ENCODE peak calls at places on chromosomes 6 and 20, in seven cellular contexts. J is GM12865; I is T1000; S is stimulated activated CD8-positive, alpha-beta memory T cell treated with anti-CD3 and anti-CD28 coated beads, Interleukin-12 subunit alpha, Interleukin-12 subunit beta, amount 100 ng/mL, for 1 hour; U is adipocyte; X is GM12878; G is M059J. B is an unnamed sample.
A peak's percentile ranks its signal among the peaks of the same experiment; 100 is the strongest.

GRCh38 chr20:45402946-45403345 is 5.1 kb upstream of the DBNDD2 start:
- DNase-seq in J (no peak), X (no peak), S (no peak), G (peak; percentile 66), I (no peak), U (peak; percentile 15), B (no peak)

GRCh38 chr6:30800876-30801275 is 56.5 kb upstream of the IER3 start:
- DNase-seq in J (no peak), U (peak; percentile 9), S (no peak), G (no peak), I (no peak), X (no peak), B (no peak)

GRCh38 chr6:112841553-112842337 is 494.6 kb downstream of the RFPL4B start:
- DNase-seq in U (no peak), G (no peak), S (no peak), I (no peak), J (peak; percentile 39), X (peak; percentile 9), B (peak; percentile 35)

GRCh38 chr6:23650676-23651075 is 475.3 kb upstream of the NRSN1 start:
- DNase-seq in I (no peak), X (no peak), J (no peak), G (no peak), U (no peak), S (no peak), B (no peak)

GRCh38 chr6:169960891-169961611 is 209.6 kb downstream of the ERMARD start:
- DNase-seq in I (no peak), U (no peak), G (no peak), J (no peak), X (no peak), S (no peak), B (no peak)

GRCh38 chr6:166515072-166515810 is 71.2 kb downstream of the RAMACL start:
- DNase-seq in G (peak; percentile 72), J (no peak), X (no peak), I (no peak), U (peak; percentile 80), S (peak; percentile 20), B (no peak)

GRCh38 chr20:910840-911770 is 5.0 kb downstream of the ANGPT4 start:
- DNase-seq in G (peak; percentile 62), X (no peak), S (no peak), U (peak; percentile 67), J (no peak), I (no peak), B (no peak)

GRCh38 chr20:41654884-41655283 is 36.7 kb upstream of the CHD6 start:
- DNase-seq in S (no peak), I (no peak), G (peak; percentile 20), J (no peak), U (peak; percentile 15), X (no peak), B (no peak)

GRCh38 chr20:31695849-31696804 is 26.5 kb downstream of the BCL2L1 start:
- DNase-seq in X (no peak), G (peak; percentile 99), U (no peak), J (no peak), I (no peak), S (no peak), B (no peak)

GRCh38 chr6:57432162-57432561 is 114.7 kb downstream of the PRIM2 start:
- DNase-seq in S (no peak), G (peak; percentile 46), X (no peak), U (peak; percentile 85), I (no peak), J (no peak), B (no peak)

GRCh38 chr6:17719323-17720041 is 12.8 kb upstream of the NUP153 start:
- DNase-seq in U (no peak), I (no peak), X (no peak), S (no peak), J (no peak), G (no peak), B (no peak)

GRCh38 chr20:2470051-2470431 is 548 bp downstream of the SNRPB start:
- DNase-seq in I (peak; percentile 29), S (peak; percentile 43), G (peak; percentile 72), X (peak; percentile 12), J (peak; percentile 81), U (peak; percentile 74), B (peak; percentile 38)

GRCh38 chr6:134398453-134398852 is 80.5 kb upstream of the SGK1 start:
- DNase-seq in U (no peak), I (no peak), G (peak; percentile 86), S (no peak), X (peak; percentile 53), J (peak; percentile 54), B (peak; percentile 33)

GRCh38 chr20:8076505-8077498 is 55.3 kb upstream of the PLCB1 start:
- DNase-seq in G (no peak), S (no peak), X (no peak), I (no peak), U (peak; percentile 39), J (no peak), B (no peak)

GRCh38 chr20:38110525-38111178 is 54.4 kb downstream of the TGM2 start:
- DNase-seq in J (no peak), S (no peak), I (no peak), G (no peak), X (no peak), U (no peak), B (no peak)

GRCh38 chr6:2899596-2899995 is 3.5 kb downstream of the SERPINB9 start:
- DNase-seq in J (peak; percentile 85), S (no peak), U (no peak), I (no peak), G (no peak), X (no peak), B (no peak)

GRCh38 chr6:159745081-159745480 is 16.8 kb upstream of the ACAT2 start:
- DNase-seq in I (no peak), G (no peak), U (no peak), S (no peak), J (no peak), X (no peak), B (no peak)

GRCh38 chr6:53915292-53915691 is 120.5 kb downstream of the LRRC1 start:
- DNase-seq in J (no peak), X (no peak), S (no peak), U (no peak), I (no peak), G (no peak), B (no peak)

GRCh38 chr20:59825944-59826759 is 107.3 kb downstream of the SYCP2 start:
- DNase-seq in J (no peak), I (no peak), X (no peak), G (no peak), S (no peak), U (no peak), B (no peak)

GRCh38 chr6:2450546-2450945 is 205.1 kb upstream of the GMDS start:
- DNase-seq in S (no peak), J (no peak), X (no peak), U (no peak), G (peak; percentile 36), I (no peak), B (no peak)

GRCh38 chr6:17015551-17016381 is 86.1 kb upstream of the STMND1 start:
- DNase-seq in I (peak; percentile 88), G (no peak), X (no peak), S (peak; percentile 13), J (no peak), U (no peak), B (no peak)

GRCh38 chr20:16222859-16223411 is 350.3 kb downstream of the KIF16B start:
- DNase-seq in S (no peak), J (peak; percentile 18), I (no peak), U (no peak), X (no peak), G (peak; percentile 79), B (no peak)

GRCh38 chr6:102799051-102799450 is 1405.5 kb downstream of the GRIK2 start:
- DNase-seq in I (no peak), G (no peak), X (no peak), S (no peak), U (no peak), J (no peak), B (no peak)

GRCh38 chr6:40931927-40932326 is 107.1 kb downstream of the UNC5CL start:
- DNase-seq in I (no peak), J (no peak), S (no peak), X (no peak), U (no peak), G (peak; percentile 78), B (no peak)

GRCh38 chr20:50762045-50762422 is 30.7 kb downstream of the PARD6B start:
- DNase-seq in I (no peak), G (peak; percentile 76), S (no peak), X (no peak), J (no peak), U (no peak), B (no peak)

GRCh38 chr6:154960299-154960796 is 34.8 kb upstream of the TIAM2 start:
- DNase-seq in G (no peak), S (no peak), U (no peak), I (no peak), J (no peak), X (no peak), B (no peak)

GRCh38 chr6:108874470-108875160 is 26.4 kb downstream of the ARMC2 start:
- DNase-seq in X (peak; percentile 51), U (peak; percentile 83), G (peak; percentile 54), J (peak; percentile 79), S (no peak), I (no peak), B (peak; percentile 68)

GRCh38 chr20:39893013-39893685 is 795.9 kb downstream of the MAFB start:
- DNase-seq in U (peak; percentile 71), G (peak; percentile 73), S (no peak), X (no peak), J (no peak), I (peak; percentile 40), B (no peak)

GRCh38 chr20:23265226-23265625 is 85.4 kb upstream of the NXT1 start:
- DNase-seq in J (no peak), I (no peak), S (no peak), X (no peak), G (no peak), U (no peak), B (no peak)

GRCh38 chr20:47741669-47742345 is 43.5 kb downstream of the SULF2 start:
- DNase-seq in U (no peak), I (no peak), X (no peak), G (no peak), J (no peak), S (no peak), B (no peak)

GRCh38 chr6:2522521-2522920 is 228.2 kb downstream of the MYLK4 start:
- DNase-seq in G (peak; percentile 53), I (no peak), J (no peak), S (no peak), U (no peak), X (no peak), B (no peak)

GRCh38 chr6:2945069-2945452 is 26.3 kb downstream of the SERPINB6 start:
- DNase-seq in S (no peak), U (no peak), X (no peak), J (no peak), I (no peak), G (no peak), B (no peak)

GRCh38 chr20:49297605-49298530 is 20.0 kb upstream of the ZNFX1 start:
- DNase-seq in X (no peak), I (no peak), J (no peak), S (no peak), G (no peak), U (no peak), B (no peak)

GRCh38 chr6:44107017-44107416 is 20.2 kb downstream of the MRPL14 start:
- DNase-seq in X (no peak), I (no peak), S (no peak), U (no peak), G (no peak), J (no peak), B (no peak)

B was measured in GM12864.